ENCODE peak calls at places on chromosomes 4 and X, in eight cellular contexts. L, W, X, K, U, D, P and G are unnamed samples.
A peak's percentile ranks its signal among the peaks of the same experiment; 100 is the strongest.

GRCh38 chr4:101252721-101253120 is 94.6 kb downstream of the PPP3CA start:
- DNase-seq in L (no peak), U (no peak), W (no peak), D (no peak), K (no peak), P (no peak), X (no peak), G (no peak)

GRCh38 chr4:185838514-185839203 is 26.7 kb upstream of the SORBS2 start:
- DNase-seq in U (no peak), L (no peak), P (no peak), W (no peak), K (no peak), D (no peak), X (no peak), G (no peak)

GRCh38 chr4:52298444-52298843 is 247.3 kb downstream of the SPATA18 start:
- DNase-seq in W (no peak), D (no peak), P (no peak), U (no peak), X (no peak), K (no peak), L (no peak), G (no peak)

GRCh38 chr4:15811703-15812325 is 33.7 kb downstream of the CD38 start:
- DNase-seq in P (no peak), X (no peak), U (no peak), K (no peak), D (no peak), L (no peak), W (no peak), G (no peak)

GRCh38 chrX:19064175-19064574 is 58.1 kb downstream of the ADGRG2 start:
- DNase-seq in L (no peak), X (no peak), D (no peak), W (peak; percentile 44), K (no peak), P (no peak), U (no peak), G (no peak)

GRCh38 chr4:107243141-107243779 is 207.1 kb upstream of the DKK2 start:
- DNase-seq in P (no peak), K (no peak), X (no peak), W (peak; percentile 38), U (no peak), L (no peak), D (no peak), G (no peak)

GRCh38 chrX:31606796-31607195 is 535.0 kb upstream of the FTHL17 start:
- DNase-seq in X (no peak), L (no peak), P (no peak), K (no peak), U (no peak), D (no peak), W (no peak), G (no peak)

GRCh38 chrX:93322110-93322509 is 351.3 kb downstream of the NAP1L3 start:
- DNase-seq in U (no peak), D (no peak), L (no peak), P (no peak), K (no peak), X (no peak), W (no peak), G (no peak)

GRCh38 chrX:46811101-46811500 is 25.7 kb upstream of the RP2 start:
- DNase-seq in D (no peak), X (no peak), U (no peak), P (no peak), L (no peak), W (no peak), K (peak; percentile 1), G (no peak)

GRCh38 chr4:184355111-184355604 is 119.2 kb downstream of the IRF2 start:
- DNase-seq in L (no peak), U (no peak), P (peak; percentile 64), W (peak; percentile 62), D (peak; percentile 72), X (peak; percentile 7), K (peak; percentile 98), G (no peak)

GRCh38 chr4:8817813-8818062 is 53.9 kb downstream of the HMX1 start:
- DNase-seq in W (no peak), L (peak; percentile 50), P (peak; percentile 16), U (peak; percentile 19), K (no peak), X (no peak), D (no peak), G (no peak)

GRCh38 chr4:7160439-7160838 is 31.9 kb upstream of the SORCS2 start:
- DNase-seq in K (no peak), L (peak; percentile 42), P (no peak), D (no peak), W (no peak), X (no peak), U (peak; percentile 42), G (no peak)

GRCh38 chr4:85769009-85769408 is 294.1 kb downstream of the ARHGAP24 start:
- DNase-seq in D (no peak), L (no peak), K (peak; percentile 82), P (no peak), W (no peak), X (no peak), U (no peak), G (no peak)

GRCh38 chrX:38224160-38224559 is 3.5 kb upstream of the SRPX start:
- DNase-seq in K (no peak), W (no peak), X (no peak), L (no peak), D (no peak), P (no peak), U (no peak), G (no peak)

GRCh38 chrX:38221391-38221929 is 789 bp upstream of the SRPX start:
- DNase-seq in L (no peak), P (no peak), K (no peak), D (no peak), X (no peak), U (no peak), W (no peak), G (no peak)

GRCh38 chrX:38220024-38220935 is at the start of gene SRPX:
- DNase-seq in W (peak; percentile 49), K (peak; percentile 58), P (peak; percentile 34), X (peak; percentile 41), U (no peak), L (peak; percentile 25), D (peak; percentile 20), G (no peak)

GRCh38 chrX:38220936-38221386 is 290 bp upstream of the SRPX start:
- DNase-seq in K (peak; percentile 35), X (no peak), P (no peak), D (no peak), W (peak; percentile 19), L (no peak), U (no peak), G (no peak)

DNA sequence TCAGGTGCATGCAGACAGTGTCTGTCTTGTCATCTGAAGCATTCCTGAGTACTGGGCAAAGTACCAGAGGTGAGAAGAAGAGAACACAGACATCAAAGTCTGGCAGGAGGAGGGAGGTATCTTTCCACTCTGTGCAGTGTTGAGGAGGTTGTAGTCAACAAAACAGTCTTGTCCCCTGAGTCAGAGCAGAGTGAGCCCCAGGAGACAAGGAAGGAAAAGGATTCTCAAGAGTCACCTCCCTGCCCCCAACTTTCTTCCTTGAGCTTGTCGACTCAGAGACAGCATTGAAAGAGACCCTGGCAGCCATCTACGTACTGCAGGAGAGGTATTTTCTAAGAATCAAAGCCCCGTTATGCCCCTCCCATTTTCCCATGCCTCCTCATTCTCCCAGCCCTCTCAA is 4.4 kb upstream of the SRPX start:
- DNase-seq in D (no peak), P (no peak), K (no peak), X (no peak), L (no peak), U (no peak), W (no peak), G (no peak)
- H3K27ac ChIP-seq in D (no peak overlapping the region), P (no peak overlapping the region), K (no peak overlapping the region), X (no peak overlapping the region), L (no peak overlapping the region), U (no peak overlapping the region), W (no peak overlapping the region), G (no peak overlapping the region)

GRCh38 chr4:143410015-143410414 is 73.3 kb downstream of the GAB1 start:
- DNase-seq in L (no peak), U (no peak), D (no peak), W (no peak), P (no peak), K (no peak), X (no peak), G (no peak)
- H3K4me1 ChIP-seq in L (peaks cover 9% of the 10 kb centered on the region), U (no peaks in the 10 kb centered on the region), D (peaks cover 83% of the 10 kb centered on the region), W (peaks cover 5% of the 10 kb centered on the region), P (no peaks in the 10 kb centered on the region), K (peaks cover 33% of the 10 kb centered on the region), X (no peaks in the 10 kb centered on the region), G (no peaks in the 10 kb centered on the region)

DNA sequence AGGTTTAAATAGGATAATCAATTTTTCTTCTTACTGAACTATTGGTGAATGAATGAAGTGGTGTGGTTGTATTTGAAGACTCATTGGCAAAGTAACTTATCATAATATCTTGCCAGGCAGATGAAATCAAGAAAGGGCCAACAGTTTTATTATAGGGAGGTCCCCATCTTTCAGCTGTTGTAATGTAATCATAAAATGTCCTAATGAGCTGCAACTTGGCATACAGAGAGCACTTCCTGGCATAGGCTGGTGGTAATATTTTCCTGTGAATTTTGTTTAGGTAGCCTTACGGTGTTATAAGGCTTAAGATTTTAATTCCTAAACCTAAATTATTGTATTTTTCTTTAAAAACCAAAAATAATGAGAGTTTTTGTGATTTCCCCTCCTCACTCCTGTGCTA is 17.5 kb downstream of the FHIP1A start:
- DNase-seq in D (no peak), X (no peak), W (no peak), U (no peak), L (no peak), K (no peak), P (no peak), G (no peak)
- H3K27ac ChIP-seq in D (no peak overlapping the region), X (no peak overlapping the region), W (no peak overlapping the region), U (no peak overlapping the region), L (no peak overlapping the region), K (no peak overlapping the region), P (no peak overlapping the region), G (no peak overlapping the region)

GRCh38 chr4:4859010-4859798 is at the start of gene MSX1:
- DNase-seq in L (peak; percentile 86), D (peak; percentile 75), P (peak; percentile 87), W (peak; percentile 92), U (peak; percentile 79), X (peak; percentile 60), K (peak; percentile 73), G (peak; percentile 90)

GRCh38 chr4:4860381-4860802 is 927 bp downstream of the MSX1 start:
- DNase-seq in K (peak; percentile 23), U (no peak), X (no peak), P (no peak), L (no peak), W (peak; percentile 22), D (no peak), G (peak; percentile 51)

GRCh38 chr4:4860803-4861591 is 1.5 kb downstream of the MSX1 start:
- DNase-seq in D (no peak), P (no peak), U (no peak), W (no peak), K (peak; percentile 51), L (no peak), X (no peak), G (no peak)

GRCh38 chr4:4858527-4858926 is 938 bp upstream of the MSX1 start:
- DNase-seq in K (no peak), P (no peak), W (no peak), L (no peak), X (no peak), U (no peak), D (no peak), G (no peak)

DNA sequence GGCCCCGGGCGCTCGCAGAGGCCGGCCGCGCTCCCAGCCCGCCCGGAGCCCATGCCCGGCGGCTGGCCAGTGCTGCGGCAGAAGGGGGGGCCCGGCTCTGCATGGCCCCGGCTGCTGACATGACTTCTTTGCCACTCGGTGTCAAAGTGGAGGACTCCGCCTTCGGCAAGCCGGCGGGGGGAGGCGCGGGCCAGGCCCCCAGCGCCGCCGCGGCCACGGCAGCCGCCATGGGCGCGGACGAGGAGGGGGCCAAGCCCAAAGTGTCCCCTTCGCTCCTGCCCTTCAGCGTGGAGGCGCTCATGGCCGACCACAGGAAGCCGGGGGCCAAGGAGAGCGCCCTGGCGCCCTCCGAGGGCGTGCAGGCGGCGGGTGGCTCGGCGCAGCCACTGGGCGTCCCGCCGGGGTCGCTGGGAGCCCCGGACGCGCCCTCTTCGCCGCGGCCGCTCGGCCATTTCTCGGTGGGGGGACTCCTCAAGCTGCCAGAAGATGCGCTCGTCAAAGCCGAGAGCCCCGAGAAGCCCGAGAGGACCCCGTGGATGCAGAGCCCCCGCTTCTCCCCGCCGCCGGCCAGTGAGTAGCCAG is 425 bp downstream of the MSX1 start:
- DNase-seq in X (no peak), K (peak; percentile 13), W (no peak), L (no peak), P (no peak), U (no peak), D (no peak), G (peak; percentile 56)
- H3K4me1 ChIP-seq in X (peaks cover 44% of the 10 kb centered on the region), K (peaks cover 15% of the 10 kb centered on the region), W (no peaks in the 10 kb centered on the region), L (peaks cover 4% of the 10 kb centered on the region), P (no peaks in the 10 kb centered on the region), U (no peaks in the 10 kb centered on the region), D (peaks cover 26% of the 10 kb centered on the region), G (peaks cover 5% of the 10 kb centered on the region)